ENCODE peak calls at places on chromosomes 16 and 17, in ten cellular contexts. M is fibroblast of lung, I is A673, H is mammary epithelial cell, K is left ventricle myocardium inferior, L is astrocyte of the spinal cord, D is A549, A is colonic mucosa, C is transverse colon, P is GM12865. Q is an unnamed sample.

GRCh38 chr17:228223-228615 is 46.8 kb upstream of the DOC2B start:
- DNase-seq in M (no peak), I (no peak), H (no peak), K (peak; percentile 5), L (no peak), D (no peak), A (no peak), C (no peak), P (no peak), Q (no peak)

GRCh38 chr16:87244646-87245197 is 72.5 kb downstream of the C16orf95 start:
- DNase-seq in M (no peak), I (no peak), H (no peak), K (no peak), L (no peak), D (no peak), A (no peak), C (no peak), P (no peak), Q (no peak)

GRCh38 chr17:44543213-44543904 is 13.9 kb upstream of the FZD2 start:
- DNase-seq in M (peak; percentile 80), I (peak; percentile 78), H (peak; percentile 57), K (no peak), L (peak; percentile 92), D (peak; percentile 94), A (no peak), C (no peak), P (no peak), Q (peak; percentile 83)

GRCh38 chr16:58393138-58393504 is 850 bp downstream of the GINS3 start:
- DNase-seq in M (no peak), I (peak; percentile 30), H (no peak), K (no peak), L (no peak), D (no peak), A (no peak), C (no peak), P (peak; percentile 10), Q (peak; percentile 8)

GRCh38 chr17:63282455-63282854 is 163.7 kb downstream of the CYB561 start:
- DNase-seq in M (no peak), I (no peak), H (no peak), K (no peak), L (no peak), D (no peak), A (no peak), C (no peak), P (peak; percentile 2), Q (no peak)

GRCh38 chr17:81518113-81518784 is 5.7 kb upstream of the ACTG1 start:
- DNase-seq in M (peak; percentile 31), I (no peak), H (no peak), K (no peak), L (no peak), D (no peak), A (no peak), C (peak; percentile 33), P (peak; percentile 51), Q (peak; percentile 28)

GRCh38 chr16:83552193-83552592 is 255.6 kb upstream of the HSBP1 start:
- DNase-seq in M (peak; percentile 1), I (peak; percentile 26), H (peak; percentile 42), K (no peak), L (no peak), D (no peak), A (no peak), C (no peak), P (no peak), Q (peak; percentile 37)

GRCh38 chr17:2055494-2056220 is 754 bp downstream of the HIC1 start:
- DNase-seq in M (peak; percentile 67), I (no peak), H (no peak), K (no peak), L (peak; percentile 47), D (no peak), A (no peak), C (peak; percentile 39), P (peak; percentile 81), Q (peak; percentile 52)

GRCh38 chr17:74863420-74864296 is 4.0 kb upstream of the GRIN2C start:
- DNase-seq in M (no peak), I (no peak), H (no peak), K (no peak), L (no peak), D (peak; percentile 40), A (no peak), C (no peak), P (no peak), Q (no peak)

GRCh38 chr17:35892091-35892637 is 12.0 kb upstream of the CCL5 start:
- DNase-seq in M (no peak), I (no peak), H (peak; percentile 33), K (no peak), L (no peak), D (peak; percentile 17), A (no peak), C (no peak), P (peak; percentile 67), Q (peak; percentile 17)

GRCh38 chr16:79658301-79659001 is 57.9 kb upstream of the MAF start:
- DNase-seq in M (peak; percentile 91), I (no peak), H (peak; percentile 97), K (no peak), L (peak; percentile 93), D (peak; percentile 46), A (no peak), C (no peak), P (no peak), Q (peak; percentile 83)

GRCh38 chr16:81624718-81625543 is 154.2 kb upstream of the PLCG2 start:
- DNase-seq in M (no peak), I (no peak), H (peak; percentile 86), K (no peak), L (no peak), D (no peak), A (no peak), C (no peak), P (peak; percentile 27), Q (no peak)

GRCh38 chr17:16381496-16381820 is 567 bp downstream of the UBB start:
- DNase-seq in M (peak; percentile 45), I (no peak), H (peak; percentile 30), K (no peak), L (peak; percentile 42), D (no peak), A (no peak), C (no peak), P (peak; percentile 66), Q (peak; percentile 59)

GRCh38 chr17:16380640-16381495 is at the start of gene UBB:
- DNase-seq in M (peak; percentile 99), I (peak; percentile 99), H (peak; percentile 97), K (peak; percentile 97), L (peak; percentile 99), D (peak; percentile 100), A (peak; percentile 96), C (peak; percentile 97), P (peak; percentile 99), Q (peak; percentile 99)

GRCh38 chr17:16379654-16380053 is 1.2 kb upstream of the UBB start:
- DNase-seq in M (no peak), I (no peak), H (no peak), K (no peak), L (no peak), D (no peak), A (no peak), C (no peak), P (no peak), Q (no peak)

GRCh38 chr17:16383216-16383615 is 2.3 kb downstream of the UBB start:
- DNase-seq in M (no peak), I (no peak), H (no peak), K (no peak), L (no peak), D (no peak), A (no peak), C (no peak), P (no peak), Q (no peak)

DNA sequence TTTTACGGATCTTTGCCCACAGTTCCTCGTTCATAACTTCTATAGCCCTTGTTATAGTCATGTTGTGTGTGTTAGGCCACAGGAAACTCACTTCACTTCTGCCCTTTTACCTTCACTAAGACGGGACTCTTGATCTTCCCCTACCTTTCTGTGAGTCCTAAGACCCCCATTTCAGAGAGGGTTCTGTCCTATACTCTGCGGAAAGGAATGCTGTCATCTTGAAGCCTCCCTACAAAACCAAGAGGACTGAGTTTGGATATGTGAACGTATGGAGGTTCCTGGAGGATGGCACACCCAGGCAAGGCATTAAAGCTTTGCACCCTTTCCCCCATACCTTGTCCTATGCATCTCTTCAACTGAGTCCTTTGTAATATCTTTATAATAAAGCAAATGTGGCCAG is 3.7 kb downstream of the UBB start:
- DNase-seq in M (no peak), I (no peak), H (no peak), K (no peak), L (no peak), D (no peak), A (no peak), C (no peak), P (no peak), Q (no peak)
- TF ChIP-seq CTCF in M (no peak), I (no peak), H (no peak), K (no peak), L (no peak), D (no peak), A (no peak), C (no peak), P (no peak), Q (no peak)

GRCh38 chr17:39813631-39814030 is 50.5 kb downstream of the IKZF3 start:
- DNase-seq in M (no peak), I (no peak), H (no peak), K (no peak), L (no peak), D (no peak), A (no peak), C (no peak), P (no peak), Q (no peak)
- H3K4me3 ChIP-seq in M (no peak overlapping the region), I (no peak overlapping the region), H (no peak overlapping the region), K (no peak overlapping the region), L (no peak overlapping the region), D (no peak overlapping the region), A (no peak overlapping the region), C (no peak overlapping the region), P (no peak overlapping the region), Q (no peak overlapping the region)

GRCh38 chr17:19507673-19508326 is 25.9 kb upstream of the SLC47A1 start:
- DNase-seq in M (peak; percentile 93), I (peak; percentile 97), H (peak; percentile 86), K (peak; percentile 80), L (peak; percentile 90), D (peak; percentile 95), A (peak; percentile 94), C (peak; percentile 91), P (peak; percentile 71), Q (peak; percentile 92)
- TF ChIP-seq CTCF in M (peak; percentile 19), I (no peak), H (no peak), K (no peak), L (peak; percentile 10), D (no peak), A (no peak), C (no peak), P (no peak), Q (no peak)

DNA sequence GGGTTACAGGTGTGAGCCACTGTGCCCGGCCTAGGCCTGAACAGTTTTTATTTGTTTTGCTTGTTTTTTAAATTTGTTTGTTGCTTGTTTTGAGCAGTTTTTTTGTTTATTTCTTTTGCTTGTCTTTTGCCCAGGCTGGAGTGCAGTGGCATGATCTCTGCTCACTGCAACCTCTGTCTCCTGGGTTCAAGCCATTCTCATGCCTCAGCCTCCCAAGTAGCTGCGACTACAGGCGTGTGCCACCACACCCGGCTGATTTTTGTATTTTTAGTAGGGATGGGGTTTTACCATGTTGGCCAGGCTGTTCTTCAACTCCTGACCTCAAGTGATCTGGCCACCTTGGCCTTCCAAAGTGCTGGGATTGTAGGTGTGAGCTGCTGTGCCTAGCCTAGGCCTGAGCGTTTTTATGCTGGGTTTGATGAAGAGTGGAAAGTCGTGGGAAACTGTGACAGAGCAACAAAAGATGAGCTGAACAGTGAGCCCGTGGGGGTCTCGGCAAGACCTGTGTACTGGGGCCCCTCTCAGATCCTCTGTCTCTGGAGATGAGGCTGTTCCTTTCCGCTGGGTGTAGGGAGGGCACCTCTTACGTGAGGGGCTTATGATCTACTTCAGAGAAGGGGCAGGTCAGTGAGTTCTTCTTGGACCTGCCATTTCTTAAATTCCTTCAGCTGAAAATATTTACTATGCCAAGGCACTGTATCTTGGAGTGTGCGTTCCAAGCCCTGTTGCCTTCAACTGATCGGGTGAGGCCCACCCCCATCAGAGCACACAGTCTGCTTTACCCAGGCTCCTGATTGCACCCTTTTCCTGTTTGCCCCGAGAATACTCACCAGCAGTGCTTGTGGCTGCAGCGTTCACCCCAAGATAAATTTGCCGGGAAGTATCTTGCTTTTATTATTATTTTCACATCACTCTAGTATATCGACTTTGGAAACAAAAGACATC is 322.1 kb downstream of the SEC14L1 start:
- DNase-seq in M (no peak), I (no peak), H (no peak), K (no peak), L (no peak), D (no peak), A (no peak), C (no peak), P (no peak), Q (no peak)
- H3K4me3 ChIP-seq in M (no peak overlapping the region), I (no peak overlapping the region), H (no peak overlapping the region), K (no peak overlapping the region), L (no peak overlapping the region), D (no peak overlapping the region), A (no peak overlapping the region), C (peak overlapping the region; percentile 4), P (peak overlapping the region; percentile 91), Q (no peak overlapping the region)